ENCODE peak calls at places on chromosomes 5 and 9, in four cellular contexts. E is DND-41, Z is uterus, S is WERI-Rb-1. C is an unnamed sample.

GRCh38 chr5:133456933-133457402 is 155.4 kb downstream of the FSTL4 start:
- DNase-seq in E (no peak), Z (no peak), S (no peak), C (no peak)

GRCh38 chr5:54171645-54172384 is 138.6 kb downstream of the ARL15 start:
- DNase-seq in E (peak; percentile 68), S (no peak), Z (no peak), C (no peak)

GRCh38 chr9:27625751-27626628 is 52.7 kb upstream of the C9orf72 start:
- DNase-seq in Z (no peak), S (no peak), E (no peak), C (no peak)

GRCh38 chr5:79480991-79481390 is 32.9 kb downstream of the HOMER1 start:
- DNase-seq in S (no peak), E (no peak), Z (no peak), C (no peak)

GRCh38 chr9:17906204-17906840 is 327.5 kb downstream of the SH3GL2 start:
- DNase-seq in E (no peak), Z (peak; percentile 47), S (peak; percentile 31), C (peak; percentile 79)

GRCh38 chr5:134580001-134580460 is 52.6 kb downstream of the SAR1B start:
- DNase-seq in S (no peak), E (no peak), Z (no peak), C (no peak)

GRCh38 chr5:135214897-135215616 is 181.0 kb upstream of the PITX1 start:
- DNase-seq in S (peak; percentile 0), E (no peak), Z (no peak), C (no peak)

GRCh38 chr5:151755383-151755782 is 3.0 kb downstream of the ATOX1 start:
- DNase-seq in Z (no peak), E (no peak), S (no peak), C (no peak)

GRCh38 chr5:124980174-124980941 is 233.9 kb upstream of the ZNF608 start:
- DNase-seq in E (no peak), Z (no peak), S (no peak), C (no peak)

GRCh38 chr9:97046228-97046627 is 7.3 kb upstream of the CTSV start:
- DNase-seq in Z (no peak), E (no peak), S (no peak), C (no peak)

GRCh38 chr9:6383551-6384225 is 29.3 kb upstream of the UHRF2 start:
- DNase-seq in E (no peak), S (no peak), Z (peak; percentile 17), C (peak; percentile 59)
- H3K27ac ChIP-seq in E (no peak overlapping the region), S (no peak overlapping the region), Z (peak overlapping the region; percentile 30), C (no peak overlapping the region)

DNA sequence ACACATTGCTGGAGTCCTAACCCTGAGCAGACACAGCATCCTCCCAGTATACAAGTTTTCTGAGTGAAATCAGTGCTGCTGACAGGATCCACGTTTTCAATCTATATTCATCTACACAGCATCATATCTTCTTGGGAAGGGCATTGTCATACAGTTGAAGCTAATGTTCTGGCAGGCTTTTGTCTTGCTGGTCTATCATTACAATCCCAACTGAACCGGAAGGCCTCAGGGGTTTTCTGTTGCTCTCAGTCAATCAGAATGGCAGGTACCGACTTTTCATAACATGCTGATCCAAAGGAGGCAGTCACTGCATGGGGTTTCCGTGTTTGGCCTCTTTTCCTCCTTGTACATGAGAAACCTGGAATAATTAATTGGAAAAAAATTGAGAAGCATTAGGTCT is 2118.8 kb upstream of the WWC1 start:
- DNase-seq in Z (no peak), S (no peak), E (no peak), C (no peak)
- H3K9me3 ChIP-seq in Z (no peaks in the 10 kb centered on the region), S (no peaks in the 10 kb centered on the region), E (no peaks in the 10 kb centered on the region), C (no peaks in the 10 kb centered on the region)

DNA sequence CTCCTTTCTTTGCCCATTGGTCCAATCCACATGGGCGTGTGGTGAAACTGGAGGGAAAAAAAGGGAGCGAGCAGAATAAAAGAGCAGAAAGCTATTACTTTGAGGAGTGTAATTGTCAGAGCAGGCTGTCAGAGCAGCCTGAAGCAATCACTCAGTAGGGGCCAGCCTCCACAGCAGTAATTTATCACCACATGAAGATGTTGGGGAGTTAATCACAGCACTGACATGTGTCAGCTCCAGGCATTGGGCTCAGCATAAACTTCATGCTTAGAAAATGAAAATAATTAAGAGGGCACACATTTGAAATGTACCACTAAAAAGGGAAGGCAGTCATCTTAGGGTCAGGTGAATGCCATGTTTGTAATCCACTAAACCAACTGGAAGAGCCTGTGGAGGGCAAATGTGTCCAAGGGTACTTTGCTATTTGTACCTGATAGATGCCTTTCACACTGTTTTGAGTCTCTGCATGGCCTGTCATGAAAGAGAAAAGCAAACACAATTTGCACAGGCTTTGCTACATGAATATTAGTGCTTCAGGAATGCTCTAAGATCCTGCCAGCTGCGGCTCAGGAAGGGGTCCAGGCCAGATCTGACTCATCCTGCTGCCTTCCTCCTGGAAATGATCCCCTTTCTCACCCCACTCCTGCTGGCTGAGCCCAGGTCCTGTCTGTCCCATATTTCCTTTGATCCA is 2.9 kb upstream of the PTGER4 start:
- DNase-seq in S (no peak), E (peak; percentile 40), Z (peak; percentile 52), C (no peak)
- H3K27ac ChIP-seq in S (no peak overlapping the region), E (peak overlapping the region; percentile 97), Z (no peak overlapping the region), C (no peak overlapping the region)

DNA sequence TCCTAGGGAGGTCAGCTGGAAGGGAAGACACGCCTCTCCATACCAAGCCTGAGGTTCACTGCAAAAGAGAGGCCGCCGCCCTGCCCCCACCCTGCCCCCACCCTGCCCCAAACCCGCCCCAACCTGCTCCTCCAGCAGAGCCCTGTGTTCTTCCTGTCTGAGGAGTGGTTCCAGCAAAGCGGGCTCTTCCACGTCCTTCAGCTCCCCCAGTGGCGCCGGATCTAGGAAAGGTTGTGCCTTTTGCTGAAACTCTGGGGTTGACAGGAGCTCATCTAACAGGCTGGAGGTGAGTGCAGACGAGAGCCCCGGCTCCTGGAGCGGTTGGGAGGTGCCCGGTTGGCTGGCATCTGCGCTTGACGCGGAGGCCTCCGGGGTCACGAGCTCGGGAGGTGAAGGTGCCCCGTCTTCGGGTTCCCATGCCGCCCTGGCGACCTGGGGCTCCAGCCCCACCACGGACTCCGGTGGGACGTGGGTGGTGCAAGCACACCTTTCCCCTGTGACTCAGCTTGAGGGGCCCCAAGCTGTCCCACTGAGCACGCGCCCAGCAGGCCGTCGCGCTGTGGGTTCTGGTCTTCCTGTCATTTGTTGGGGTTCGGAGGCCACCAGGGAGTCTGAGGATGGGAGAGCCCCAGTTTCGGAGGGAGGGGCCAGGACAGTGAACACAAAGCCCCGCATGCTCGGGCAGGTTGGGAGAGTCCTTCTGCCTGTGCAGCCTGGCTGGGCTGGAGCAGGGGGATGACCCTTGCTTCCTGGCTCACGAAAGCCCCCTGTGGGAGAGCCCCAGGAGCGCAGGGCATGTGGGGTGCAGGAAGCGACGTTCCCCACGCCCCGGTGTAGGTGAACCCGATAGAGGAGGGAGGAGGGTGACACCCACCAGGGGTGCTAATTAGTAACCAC is 1467.1 kb downstream of the FOXD4L5 start:
- DNase-seq in S (peak; percentile 33), Z (peak; percentile 31), E (no peak), C (peak; percentile 76)
- H3K9me3 ChIP-seq in S (no peaks in the 10 kb centered on the region), Z (no peaks in the 10 kb centered on the region), E (peaks cover 7% of the 10 kb centered on the region), C (peaks cover 4% of the 10 kb centered on the region)

DNA sequence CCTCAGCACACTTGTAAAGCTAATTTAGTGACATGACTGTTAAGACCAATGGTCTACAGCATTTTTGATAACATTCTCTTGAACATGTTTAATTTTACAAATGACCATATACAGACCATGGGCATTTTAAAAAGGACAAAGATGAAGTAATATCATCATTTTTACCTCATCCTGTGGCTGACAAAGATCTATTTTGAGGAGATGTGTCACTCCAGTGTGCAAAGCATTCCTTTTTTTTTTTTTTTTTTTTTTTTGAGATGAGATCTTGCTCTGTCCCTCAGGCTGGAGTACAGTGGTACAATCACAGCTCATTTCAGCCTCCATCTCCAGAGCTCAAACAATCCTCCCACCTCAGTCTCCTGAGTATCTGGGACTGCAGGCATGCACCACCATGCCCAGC is 118.2 kb upstream of the TBC1D2 start:
- DNase-seq in Z (no peak), S (no peak), E (no peak), C (no peak)
- H3K27ac ChIP-seq in Z (no peak overlapping the region), S (no peak overlapping the region), E (no peak overlapping the region), C (no peak overlapping the region)

GRCh38 chr9:123311250-123311753 is 42.9 kb upstream of the STRBP start:
- DNase-seq in Z (no peak), S (no peak), E (no peak), C (no peak)
- H3K9me3 ChIP-seq in Z (no peaks in the 10 kb centered on the region), S (no peaks in the 10 kb centered on the region), E (no peaks in the 10 kb centered on the region), C (no peaks in the 10 kb centered on the region)

GRCh38 chr5:98510111-98510510 is 263.4 kb upstream of the RGMB start:
- DNase-seq in E (no peak), S (no peak), Z (no peak), C (no peak)
- H3K27ac ChIP-seq in E (no peak overlapping the region), S (no peak overlapping the region), Z (no peak overlapping the region), C (no peak overlapping the region)

DNA sequence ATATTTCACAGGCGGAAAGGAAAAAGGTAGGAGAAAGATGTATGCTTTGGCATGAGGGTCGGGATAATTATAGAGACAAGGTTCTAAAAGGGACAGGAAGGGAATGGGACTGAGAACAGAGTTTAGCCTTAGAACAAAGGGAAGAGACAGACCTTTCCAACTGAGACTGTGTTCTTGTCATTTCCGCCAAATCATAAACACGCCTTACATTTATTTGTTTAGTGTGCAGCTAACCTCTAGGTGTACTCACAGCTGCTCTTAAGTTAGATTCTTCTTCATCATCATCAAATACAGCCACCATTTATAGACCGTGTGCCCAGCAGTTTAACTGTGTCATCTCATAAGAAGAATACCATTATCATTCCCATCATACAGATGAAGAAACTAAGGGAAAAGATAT is 5.9 kb upstream of the DELE1 start:
- DNase-seq in E (no peak), S (no peak), Z (no peak), C (no peak)
- H3K9me3 ChIP-seq in E (no peaks in the 10 kb centered on the region), S (no peaks in the 10 kb centered on the region), Z (no peaks in the 10 kb centered on the region), C (no peaks in the 10 kb centered on the region)

DNA sequence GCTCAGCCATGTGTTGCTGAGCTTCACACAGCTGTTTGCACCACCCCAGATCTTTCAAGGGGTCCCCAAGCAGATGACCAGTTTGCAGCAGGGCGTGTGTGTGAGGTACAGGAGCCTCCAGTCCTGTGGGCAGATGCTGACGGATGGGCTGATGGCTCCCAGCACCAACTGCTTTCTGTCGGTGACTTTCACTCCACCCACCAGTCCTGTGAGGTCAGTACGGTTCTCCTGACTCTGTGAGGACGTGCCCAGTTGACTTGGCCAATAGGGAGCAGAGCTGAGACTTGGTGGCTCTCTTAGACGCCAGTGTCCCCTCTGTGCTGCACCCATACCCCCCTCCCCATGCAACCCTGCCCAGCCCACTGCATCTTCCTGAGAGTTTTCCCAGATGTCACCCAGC is 19.7 kb downstream of the COL5A1 start:
- DNase-seq in S (no peak), Z (peak; percentile 22), E (no peak), C (no peak)
- H3K27ac ChIP-seq in S (no peak overlapping the region), Z (peak overlapping the region; percentile 83), E (no peak overlapping the region), C (peak overlapping the region; percentile 3)

C was measured in aorta.